ENCODE peak calls at places on chromosome 12, in four cellular contexts. P is K562, I is HepG2, W is GM12878. C is an unnamed sample.

GRCh38 chr12:131204416-131205311 is 251.0 kb downstream of the ADGRD1 start:
- DNase-seq in P (no peak), I (no peak), W (no peak), C (no peak)

GRCh38 chr12:95516757-95517156 is 34.5 kb downstream of the USP44 start:
- DNase-seq in P (peak; percentile 20), I (no peak), W (no peak), C (no peak)

GRCh38 chr12:114238808-114239207 is 167.1 kb downstream of the TBX5 start:
- DNase-seq in P (no peak), I (no peak), W (no peak), C (no peak)

GRCh38 chr12:65465766-65466547 is 187.5 kb downstream of the MSRB3 start:
- DNase-seq in P (no peak), I (no peak), W (no peak), C (no peak)

GRCh38 chr12:43921666-43922337 is 85.9 kb downstream of the TMEM117 start:
- DNase-seq in P (no peak), I (no peak), W (no peak), C (no peak)

GRCh38 chr12:49279706-49280159 is 14.9 kb downstream of the TUBA1C start:
- DNase-seq in P (peak; percentile 5), I (peak; percentile 56), W (no peak), C (no peak)

GRCh38 chr12:108838194-108839010 is 19.0 kb downstream of the SSH1 start:
- DNase-seq in P (peak; percentile 65), I (peak; percentile 80), W (peak; percentile 91), C (peak; percentile 32)

GRCh38 chr12:569091-569676 is 94.1 kb downstream of the NINJ2 start:
- DNase-seq in P (no peak), I (no peak), W (no peak), C (no peak)

GRCh38 chr12:94109154-94109553 is 39.2 kb upstream of the PLXNC1 start:
- DNase-seq in P (peak; percentile 31), I (no peak), W (no peak), C (no peak)

GRCh38 chr12:46101121-46101869 is 110.9 kb upstream of the SCAF11 start:
- DNase-seq in P (no peak), I (no peak), W (no peak), C (no peak)

GRCh38 chr12:64679487-64679983 is 69.2 kb downstream of the RASSF3 start:
- DNase-seq in P (peak; percentile 71), I (no peak), W (no peak), C (no peak)

GRCh38 chr12:105983622-105984325 is 155.0 kb downstream of the NUAK1 start:
- DNase-seq in P (no peak), I (no peak), W (no peak), C (no peak)

GRCh38 chr12:115017346-115017745 is 333.4 kb upstream of the TBX3 start:
- DNase-seq in P (no peak), I (no peak), W (no peak), C (no peak)

GRCh38 chr12:49057888-49058287 is 2.7 kb downstream of the KMT2D start:
- DNase-seq in P (no peak), I (no peak), W (no peak), C (no peak)

GRCh38 chr12:67069451-67070306 is 199.5 kb upstream of the CAND1 start:
- DNase-seq in P (peak; percentile 11), I (peak; percentile 3), W (no peak), C (peak; percentile 47)

GRCh38 chr12:70919597-70920035 is 922 bp downstream of the PTPRR start:
- DNase-seq in P (no peak), I (no peak), W (no peak), C (no peak)

GRCh38 chr12:92602930-92603623 is 99.7 kb upstream of the PLEKHG7 start:
- DNase-seq in P (no peak), I (no peak), W (no peak), C (no peak)

GRCh38 chr12:26298785-26299621 is 103.6 kb downstream of the SSPN start:
- DNase-seq in P (peak; percentile 21), I (no peak), W (peak; percentile 91), C (peak; percentile 20)

GRCh38 chr12:116551952-116552749 is 7.0 kb upstream of the MAP1LC3B2 start:
- DNase-seq in P (no peak), I (no peak), W (no peak), C (no peak)

GRCh38 chr12:125149160-125150108 is 84.2 kb downstream of the AACS start:
- DNase-seq in P (peak; percentile 36), I (no peak), W (peak; percentile 86), C (no peak)

GRCh38 chr12:62279961-62280360 is 19.8 kb downstream of the USP15 start:
- DNase-seq in P (no peak), I (no peak), W (no peak), C (no peak)

GRCh38 chr12:505221-505620 is 45.5 kb downstream of the B4GALNT3 start:
- DNase-seq in P (no peak), I (no peak), W (no peak), C (no peak)

GRCh38 chr12:12696562-12697383 is 790 bp upstream of the GPR19 start:
- DNase-seq in P (peak; percentile 86), I (peak; percentile 73), W (peak; percentile 91), C (peak; percentile 50)
- TF ChIP-seq TARDBP in P (no peak), I (no peak), W (no peak), C (no peak)

GRCh38 chr12:117686210-117686609 is 282.6 kb downstream of the KSR2 start:
- DNase-seq in P (no peak), I (no peak), W (no peak), C (no peak)

GRCh38 chr12:117685115-117685926 is 283.5 kb downstream of the KSR2 start:
- DNase-seq in P (peak; percentile 23), I (peak; percentile 42), W (no peak), C (peak; percentile 29)

GRCh38 chr12:117689857-117690256 is 278.9 kb downstream of the KSR2 start:
- DNase-seq in P (no peak), I (no peak), W (no peak), C (no peak)

GRCh38 chr12:117684471-117684870 is 284.3 kb downstream of the KSR2 start:
- DNase-seq in P (no peak), I (no peak), W (no peak), C (no peak)

GRCh38 chr12:117686911-117687377 is 281.8 kb downstream of the KSR2 start:
- DNase-seq in P (no peak), I (peak; percentile 35), W (no peak), C (no peak)
- TF ChIP-seq BHLHE40 in P (no peak), I (no peak), W (no peak), C (no peak)

DNA sequence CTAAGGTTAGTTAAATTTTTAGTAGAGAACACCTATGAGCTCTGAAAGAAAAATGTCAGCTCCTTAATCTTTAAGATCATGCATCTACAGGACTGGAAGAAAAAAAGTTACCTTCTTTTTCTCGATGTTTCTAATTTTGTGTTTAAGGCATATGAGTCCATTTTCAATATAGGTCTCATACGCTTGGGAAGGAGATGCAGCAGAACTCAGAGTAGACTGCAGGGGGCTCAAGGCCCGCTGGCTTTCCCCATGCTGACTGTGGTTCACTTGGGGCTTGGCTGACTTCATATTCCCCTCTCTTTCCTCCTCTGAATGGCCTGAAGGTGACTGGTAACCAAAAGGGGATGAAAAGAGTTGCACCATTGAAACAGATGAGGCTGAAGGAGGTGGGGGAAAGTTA is 1.5 kb downstream of the CAPRIN2 start:
- DNase-seq in P (peak; percentile 36), I (peak; percentile 56), W (no peak), C (peak; percentile 58)
- TF ChIP-seq FOXM1 in P (no peak), I (no peak), W (no peak), C (no peak)

GRCh38 chr12:126385785-126386184 is 1320.5 kb downstream of the AACS start:
- DNase-seq in P (no peak), I (no peak), W (no peak), C (no peak)

GRCh38 chr12:126389961-126390360 is 1324.7 kb downstream of the AACS start:
- DNase-seq in P (no peak), I (no peak), W (no peak), C (no peak)

GRCh38 chr12:126383506-126383905 is 1318.3 kb downstream of the AACS start:
- DNase-seq in P (no peak), I (no peak), W (no peak), C (no peak)

GRCh38 chr12:126389215-126389841 is 1324.1 kb downstream of the AACS start:
- DNase-seq in P (no peak), I (no peak), W (no peak), C (no peak)

GRCh38 chr12:126384029-126384564 is 1318.9 kb downstream of the AACS start:
- DNase-seq in P (no peak), I (no peak), W (no peak), C (no peak)
- TF ChIP-seq TARDBP in P (no peak), I (no peak), W (no peak), C (no peak)

DNA sequence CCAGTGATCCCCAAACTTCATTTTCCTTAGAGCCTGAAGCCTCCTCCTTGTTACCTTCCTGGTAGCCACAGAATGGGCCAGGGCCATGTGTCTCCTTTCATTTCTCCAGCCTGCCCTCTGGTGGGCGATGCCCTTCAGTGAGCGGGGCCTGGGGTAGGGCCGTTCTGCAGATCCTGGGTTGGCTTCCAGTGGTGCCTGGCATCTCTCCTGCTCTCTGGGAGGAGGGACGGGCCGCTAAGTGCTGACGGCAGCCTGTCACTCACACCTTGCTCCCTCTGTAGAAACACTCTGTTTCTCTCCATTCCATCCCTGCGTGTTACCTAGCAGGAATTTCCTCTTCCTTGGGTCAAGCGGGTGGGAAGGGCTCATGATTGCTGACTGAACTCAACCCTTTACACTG is 232.1 kb downstream of the CACNA1C start:
- DNase-seq in P (peak; percentile 20), I (peak; percentile 29), W (no peak), C (peak; percentile 74)
- TF ChIP-seq BHLHE40 in P (no peak), I (no peak), W (no peak), C (no peak)

DNA sequence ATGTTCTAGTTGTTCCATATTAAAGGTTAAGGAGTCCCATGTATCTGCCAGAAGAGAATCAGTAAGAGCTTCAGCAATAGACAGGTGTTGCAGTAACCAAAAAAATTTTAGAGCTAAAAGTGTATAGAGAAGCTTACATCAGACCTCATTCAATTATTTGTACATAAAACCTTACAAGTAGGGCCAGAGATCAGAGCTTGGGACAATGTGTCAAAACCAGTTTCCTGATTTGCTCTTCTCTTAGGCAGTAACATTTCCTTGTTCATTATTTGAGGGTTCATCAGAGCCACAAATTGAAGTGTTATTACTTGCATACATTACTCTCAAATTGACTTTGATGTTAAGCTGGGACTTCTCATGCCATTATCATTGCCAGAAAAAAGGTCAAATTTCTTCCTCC is 55.5 kb upstream of the ATXN7L3B start:
- DNase-seq in P (no peak), I (no peak), W (no peak), C (no peak)
- TF ChIP-seq FOXM1 in P (no peak), I (no peak), W (no peak), C (no peak)

DNA sequence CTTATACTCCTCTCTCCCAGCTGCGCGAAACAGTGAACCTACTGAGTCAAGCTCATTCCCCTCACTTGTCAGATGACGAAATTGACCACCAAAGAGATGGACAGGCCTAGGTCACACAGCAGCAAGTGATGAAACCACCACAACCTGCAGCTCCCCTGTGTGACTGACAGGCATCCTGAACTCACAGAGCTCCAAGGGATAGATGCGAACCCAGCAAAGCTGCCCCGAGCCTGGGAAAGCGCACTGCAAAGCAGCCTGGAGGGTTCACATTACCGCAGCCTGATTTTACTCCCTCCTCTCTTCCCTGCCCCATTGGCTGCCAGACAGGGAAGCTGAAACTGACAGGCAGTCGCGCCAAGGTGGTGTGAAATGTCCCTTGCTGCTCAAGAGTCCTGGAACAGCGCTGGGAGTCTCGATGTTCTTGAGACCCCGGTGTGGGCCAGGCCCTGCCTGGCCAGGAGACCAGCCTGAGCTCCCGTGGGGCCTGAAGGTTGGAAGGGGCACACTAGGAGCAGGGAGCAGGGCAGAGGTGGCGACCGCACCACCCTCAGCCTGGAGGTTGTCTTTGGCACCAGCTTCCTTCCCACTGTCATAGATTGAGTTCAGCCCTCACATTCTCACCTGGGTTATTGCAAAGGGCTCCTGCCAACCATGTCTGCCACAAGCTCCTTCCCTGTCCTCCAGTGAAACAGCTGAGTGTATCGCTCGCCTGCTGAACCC is 36.3 kb downstream of the SNRNP35 start:
- DNase-seq in P (no peak), I (no peak), W (no peak), C (no peak)
- TF ChIP-seq TARDBP in P (no peak), I (no peak), W (no peak), C (no peak)